ENCODE peak calls at places on chromosomes 3 and 15, in seven cellular contexts. S is NCI-H1105; L is HTR-8/SVneo; Z is GM23338; R is fibroblast of pulmonary artery; Q is ELR; A is central memory CD8-positive, alpha-beta T cell. W is an unnamed sample.

GRCh38 chr3:183298708-183299153 is 45.7 kb downstream of the B3GNT5 start:
- DNase-seq in S (no peak), L (peak), Z (peak), R (peak), Q (peak), A (no peak), W (peak)

GRCh38 chr15:67033521-67033920 is 31.9 kb upstream of the SMAD3 start:
- DNase-seq in S (no peak), L (no peak), Z (peak), R (no peak), Q (no peak), A (no peak), W (peak)

GRCh38 chr15:82919231-82919886 is 33.2 kb downstream of the HOMER2 start:
- DNase-seq in S (peak), L (no peak), Z (no peak), R (no peak), Q (no peak), A (no peak), W (no peak)

GRCh38 chr15:92714071-92714456 is 58.5 kb upstream of the FAM174B start:
- DNase-seq in S (no peak), L (peak), Z (peak), R (peak), Q (peak), A (no peak), W (peak)

GRCh38 chr15:27592036-27592725 is 506.9 kb downstream of the OCA2 start:
- DNase-seq in S (no peak), L (no peak), Z (peak), R (peak), Q (no peak), A (no peak), W (peak)

GRCh38 chr3:113287111-113287817 is 75.9 kb downstream of the BOC start:
- DNase-seq in S (no peak), L (no peak), Z (no peak), R (peak), Q (peak), A (no peak), W (no peak)

GRCh38 chr15:75170711-75171341 is 30.9 kb upstream of the C15orf39 start:
- DNase-seq in S (peak), L (no peak), Z (no peak), R (peak), Q (no peak), A (no peak), W (no peak)

GRCh38 chr3:62319570-62320243 is 53.6 kb downstream of the FEZF2 start:
- DNase-seq in S (peak), L (no peak), Z (no peak), R (no peak), Q (no peak), A (no peak), W (no peak)

GRCh38 chr3:14492948-14493881 is 46.9 kb downstream of the GRIP2 start:
- DNase-seq in S (no peak), L (no peak), Z (no peak), R (no peak), Q (no peak), A (no peak), W (no peak)

GRCh38 chr15:84892786-84893307 is 8.4 kb downstream of the SLC28A1 start:
- DNase-seq in S (no peak), L (no peak), Z (no peak), R (no peak), Q (no peak), A (no peak), W (no peak)

GRCh38 chr15:31365655-31366127 is 39.1 kb downstream of the KLF13 start:
- DNase-seq in S (no peak), L (no peak), Z (peak), R (peak), Q (peak), A (peak), W (peak)

GRCh38 chr15:72184165-72184811 is 13.3 kb downstream of the GRAMD2A start:
- DNase-seq in S (no peak), L (peak), Z (peak), R (no peak), Q (peak), A (no peak), W (peak)

GRCh38 chr3:131224886-131225550 is 156.6 kb upstream of the NUDT16 start:
- DNase-seq in S (no peak), L (no peak), Z (no peak), R (no peak), Q (peak), A (no peak), W (no peak)

GRCh38 chr3:62098646-62099365 is 274.5 kb downstream of the FEZF2 start:
- DNase-seq in S (no peak), L (no peak), Z (no peak), R (no peak), Q (no peak), A (no peak), W (no peak)

GRCh38 chr3:195445885-195446284 is 3.1 kb upstream of the ACAP2 start:
- DNase-seq in S (no peak), L (no peak), Z (no peak), R (no peak), Q (no peak), A (no peak), W (no peak)

GRCh38 chr3:187013080-187013838 is 82.9 kb downstream of the ST6GAL1 start:
- DNase-seq in S (no peak), L (no peak), Z (no peak), R (peak), Q (no peak), A (no peak), W (no peak)

GRCh38 chr15:59838900-59839299 is 149.8 kb upstream of the BNIP2 start:
- DNase-seq in S (no peak), L (no peak), Z (no peak), R (no peak), Q (no peak), A (no peak), W (no peak)

GRCh38 chr3:137738710-137739109 is 25.4 kb upstream of the SOX14 start:
- DNase-seq in S (no peak), L (no peak), Z (no peak), R (no peak), Q (no peak), A (no peak), W (no peak)

GRCh38 chr3:111012388-111013248 is 59.0 kb upstream of the NECTIN3 start:
- DNase-seq in S (no peak), L (no peak), Z (peak), R (no peak), Q (peak), A (no peak), W (peak)

GRCh38 chr3:111980716-111981456 is 2.1 kb downstream of the ABHD10 start:
- DNase-seq in S (no peak), L (no peak), Z (no peak), R (no peak), Q (no peak), A (no peak), W (no peak)

GRCh38 chr3:128794067-128794768 is 68.2 kb downstream of the RAB7A start:
- DNase-seq in S (no peak), L (peak), Z (no peak), R (peak), Q (peak), A (no peak), W (no peak)

GRCh38 chr3:187750041-187750512 is 4.8 kb upstream of the BCL6 start:
- DNase-seq in S (peak), L (no peak), Z (peak), R (no peak), Q (no peak), A (no peak), W (peak)

GRCh38 chr3:2958553-2958952 is 151.6 kb downstream of the IL5RA start:
- DNase-seq in S (no peak), L (no peak), Z (no peak), R (no peak), Q (no peak), A (no peak), W (no peak)

GRCh38 chr3:25156526-25157075 is 271.5 kb upstream of the RARB start:
- DNase-seq in S (no peak), L (peak), Z (peak), R (peak), Q (peak), A (no peak), W (peak)

GRCh38 chr3:173584093-173584833 is 186.7 kb downstream of the NLGN1 start:
- DNase-seq in S (peak), L (peak), Z (peak), R (peak), Q (peak), A (no peak), W (peak)

GRCh38 chr3:195196266-195196665 is 74.7 kb downstream of the XXYLT1 start:
- DNase-seq in S (no peak), L (no peak), Z (no peak), R (peak), Q (peak), A (no peak), W (no peak)

GRCh38 chr3:112293368-112294321 is at the start of gene SLC9C1:
- DNase-seq in S (peak), L (peak), Z (peak), R (peak), Q (peak), A (no peak), W (peak)

GRCh38 chr3:53238051-53238850 is 17.6 kb downstream of the TKT start:
- DNase-seq in S (no peak), L (peak), Z (no peak), R (peak), Q (peak), A (no peak), W (no peak)

GRCh38 chr3:72306800-72307341 is 521.9 kb upstream of the PROK2 start:
- DNase-seq in S (peak), L (no peak), Z (peak), R (peak), Q (no peak), A (no peak), W (peak)

GRCh38 chr3:190385835-190386688 is 1.9 kb upstream of the CLDN16 start:
- DNase-seq in S (no peak), L (peak), Z (no peak), R (peak), Q (peak), A (no peak), W (no peak)

GRCh38 chr15:70109982-70110381 is 12.3 kb upstream of the TLE3 start:
- DNase-seq in S (no peak), L (no peak), Z (no peak), R (no peak), Q (no peak), A (no peak), W (no peak)

GRCh38 chr15:99006146-99006545 is 1.4 kb downstream of the PGPEP1L start:
- DNase-seq in S (no peak), L (no peak), Z (no peak), R (no peak), Q (no peak), A (no peak), W (peak)

W was measured in ELF-1.